ENCODE peak calls at places on chromosomes 13 and 19, in nine cellular contexts. B is A549, T is neural progenitor cell, E is IMR-90, Z is MM.1S, K is GM23248, M is mammary epithelial cell, U is fibroblast of lung, D is neuronal stem cell. H is an unnamed sample. For H3K4me1 and H3K9me3, the result is how much of the 10 kb centered on the place peaks cover.

GRCh38 chr13:46211521-46212351 is at the start of gene LRRC63:
- DNase-seq in B (peak), T (peak), E (no peak), Z (peak), K (peak), M (peak), U (peak), D (peak), H (peak)

GRCh38 chr13:98252931-98253470 is 75.9 kb upstream of the RNF113B start:
- DNase-seq in B (no peak), T (no peak), E (peak), Z (no peak), K (peak), M (no peak), U (peak), D (no peak), H (no peak)

GRCh38 chr13:87779451-87779850 is 108.3 kb downstream of the SLITRK5 start:
- DNase-seq in B (no peak), T (no peak), E (no peak), Z (no peak), K (no peak), M (no peak), U (peak), D (no peak), H (no peak)

GRCh38 chr19:39208175-39208795 is 4.2 kb upstream of the SYCN start:
- DNase-seq in B (no peak), T (no peak), E (no peak), Z (no peak), K (no peak), M (no peak), U (no peak), D (no peak), H (no peak)

GRCh38 chr13:32125746-32126145 is 94.2 kb downstream of the FRY start:
- DNase-seq in B (no peak), T (no peak), E (no peak), Z (no peak), K (peak), M (peak), U (peak), D (no peak), H (peak)

GRCh38 chr13:106418556-106418955 is 116.9 kb downstream of the EFNB2 start:
- DNase-seq in B (no peak), T (no peak), E (peak), Z (no peak), K (peak), M (peak), U (peak), D (no peak), H (peak)

GRCh38 chr13:78478183-78478582 is 125.2 kb downstream of the POU4F1 start:
- DNase-seq in B (no peak), T (peak), E (no peak), Z (no peak), K (no peak), M (no peak), U (no peak), D (no peak), H (no peak)

GRCh38 chr13:108777421-108778420 is 148.3 kb downstream of the MYO16 start:
- DNase-seq in B (peak), T (peak), E (peak), Z (no peak), K (no peak), M (no peak), U (peak), D (peak), H (peak)

GRCh38 chr13:46668302-46668720 is 115.3 kb downstream of the LRCH1 start:
- DNase-seq in B (no peak), T (no peak), E (peak), Z (no peak), K (peak), M (peak), U (peak), D (no peak), H (peak)

GRCh38 chr13:31008400-31009115 is 76.1 kb downstream of the TEX26 start:
- DNase-seq in B (no peak), T (no peak), E (peak), Z (no peak), K (no peak), M (peak), U (peak), D (no peak), H (no peak)

GRCh38 chr13:100483836-100484381 is 104.7 kb downstream of the GGACT start:
- DNase-seq in B (no peak), T (no peak), E (no peak), Z (peak), K (no peak), M (no peak), U (no peak), D (no peak), H (no peak)

GRCh38 chr13:97921146-97921776 is 32.2 kb upstream of the IPO5 start:
- DNase-seq in B (no peak), T (no peak), E (peak), Z (no peak), K (peak), M (no peak), U (no peak), D (no peak), H (no peak)

GRCh38 chr19:900302-901111 is 7.2 kb downstream of the RNU6-9 start:
- DNase-seq in B (peak), T (no peak), E (no peak), Z (no peak), K (no peak), M (no peak), U (no peak), D (no peak), H (peak)

GRCh38 chr19:49282184-49282583 is 42.8 kb downstream of the SLC6A16 start:
- DNase-seq in B (no peak), T (no peak), E (no peak), Z (no peak), K (no peak), M (no peak), U (no peak), D (no peak), H (no peak)

GRCh38 chr19:14056741-14057356 is 5.0 kb downstream of the PALM3 start:
- DNase-seq in B (no peak), T (no peak), E (no peak), Z (no peak), K (no peak), M (no peak), U (no peak), D (no peak), H (no peak)

GRCh38 chr13:34357435-34358232 is 539.7 kb downstream of the RFC3 start:
- DNase-seq in B (no peak), T (peak), E (peak), Z (no peak), K (peak), M (peak), U (peak), D (no peak), H (peak)

GRCh38 chr13:49814551-49815270 is 22.2 kb upstream of the KPNA3 start:
- DNase-seq in B (no peak), T (no peak), E (peak), Z (no peak), K (peak), M (no peak), U (no peak), D (no peak), H (peak)

GRCh38 chr19:24140099-24140498 is 53.1 kb downstream of the ZNF254 start:
- DNase-seq in B (no peak), T (no peak), E (peak), Z (no peak), K (peak), M (peak), U (peak), D (no peak), H (peak)

GRCh38 chr19:18839465-18840287 is 7.9 kb downstream of the UPF1 start:
- DNase-seq in B (no peak), T (no peak), E (no peak), Z (no peak), K (no peak), M (no peak), U (no peak), D (no peak), H (no peak)

GRCh38 chr19:35066691-35067563 is 25.4 kb downstream of the HPN start:
- DNase-seq in B (peak), T (peak), E (peak), Z (peak), K (peak), M (peak), U (peak), D (peak), H (peak)

GRCh38 chr13:100860866-100861265 is 186.3 kb upstream of the TMTC4 start:
- DNase-seq in B (no peak), T (no peak), E (peak), Z (no peak), K (peak), M (no peak), U (no peak), D (no peak), H (no peak)

GRCh38 chr13:98798849-98799645 is 46.6 kb upstream of the SLC15A1 start:
- DNase-seq in B (no peak), T (no peak), E (peak), Z (no peak), K (peak), M (no peak), U (peak), D (no peak), H (no peak)

GRCh38 chr13:31046711-31047279 is 114.3 kb downstream of the TEX26 start:
- DNase-seq in B (no peak), T (peak), E (peak), Z (no peak), K (peak), M (no peak), U (peak), D (no peak), H (no peak)

GRCh38 chr13:59261928-59262488 is 901.7 kb downstream of the DIAPH3 start:
- DNase-seq in B (no peak), T (peak), E (peak), Z (no peak), K (no peak), M (no peak), U (no peak), D (no peak), H (no peak)

GRCh38 chr19:14363203-14364097 is 17.8 kb upstream of the ADGRE5 start:
- DNase-seq in B (peak), T (peak), E (peak), Z (no peak), K (peak), M (peak), U (peak), D (peak), H (peak)

GRCh38 chr19:55474269-55475265 is 1.9 kb upstream of the ZNF628 start:
- DNase-seq in B (no peak), T (peak), E (no peak), Z (no peak), K (peak), M (peak), U (peak), D (no peak), H (no peak)

GRCh38 chr19:19262190-19263057 is 10.7 kb downstream of the TM6SF2 start:
- DNase-seq in B (no peak), T (peak), E (no peak), Z (no peak), K (peak), M (no peak), U (no peak), D (no peak), H (no peak)

DNA sequence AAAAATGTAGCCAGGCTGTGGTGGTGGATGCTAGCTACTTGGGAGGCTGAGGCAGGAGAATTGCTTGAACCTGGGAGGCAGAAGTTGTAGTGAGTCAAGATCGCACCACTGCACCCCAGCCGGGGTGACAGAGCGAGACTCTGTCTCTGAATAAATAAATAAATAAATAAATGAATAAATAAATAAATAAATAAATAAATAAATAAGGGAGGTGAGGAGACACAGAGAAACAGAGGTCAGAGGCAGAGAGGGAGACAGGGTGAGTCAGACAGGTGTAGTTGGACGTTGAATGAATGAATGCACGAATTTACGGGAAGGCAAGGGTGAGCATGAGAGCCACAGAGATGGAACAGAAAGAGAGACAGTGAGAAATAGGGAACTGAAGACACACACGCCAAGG is 3.1 kb downstream of the RAB4B start:
- DNase-seq in B (no peak), T (no peak), E (no peak), Z (no peak), K (no peak), M (no peak), U (no peak), D (no peak), H (no peak)
- H3K4me1 ChIP-seq in B (under half), T (under half), E (under half), Z (under half), K (under half), M (under half), U (under half), D (under half), H (under half)

GRCh38 chr13:73038064-73038463 is 20.7 kb upstream of the KLF5 start:
- DNase-seq in B (no peak), T (no peak), E (no peak), Z (no peak), K (no peak), M (no peak), U (no peak), D (no peak), H (no peak)
- H3K4me2 ChIP-seq in B (no peak), T (no peak), E (no peak), Z (no peak), K (no peak), M (no peak), U (no peak), D (no peak), H (no peak)

GRCh38 chr19:44151491-44151890 is 10.1 kb downstream of the ZNF234 start:
- DNase-seq in B (no peak), T (no peak), E (no peak), Z (no peak), K (no peak), M (no peak), U (no peak), D (no peak), H (no peak)
- H3K9me3 ChIP-seq in B (half or more), T (under half), E (under half), Z (under half), K (under half), M (under half), U (under half), D (under half), H (under half)

DNA sequence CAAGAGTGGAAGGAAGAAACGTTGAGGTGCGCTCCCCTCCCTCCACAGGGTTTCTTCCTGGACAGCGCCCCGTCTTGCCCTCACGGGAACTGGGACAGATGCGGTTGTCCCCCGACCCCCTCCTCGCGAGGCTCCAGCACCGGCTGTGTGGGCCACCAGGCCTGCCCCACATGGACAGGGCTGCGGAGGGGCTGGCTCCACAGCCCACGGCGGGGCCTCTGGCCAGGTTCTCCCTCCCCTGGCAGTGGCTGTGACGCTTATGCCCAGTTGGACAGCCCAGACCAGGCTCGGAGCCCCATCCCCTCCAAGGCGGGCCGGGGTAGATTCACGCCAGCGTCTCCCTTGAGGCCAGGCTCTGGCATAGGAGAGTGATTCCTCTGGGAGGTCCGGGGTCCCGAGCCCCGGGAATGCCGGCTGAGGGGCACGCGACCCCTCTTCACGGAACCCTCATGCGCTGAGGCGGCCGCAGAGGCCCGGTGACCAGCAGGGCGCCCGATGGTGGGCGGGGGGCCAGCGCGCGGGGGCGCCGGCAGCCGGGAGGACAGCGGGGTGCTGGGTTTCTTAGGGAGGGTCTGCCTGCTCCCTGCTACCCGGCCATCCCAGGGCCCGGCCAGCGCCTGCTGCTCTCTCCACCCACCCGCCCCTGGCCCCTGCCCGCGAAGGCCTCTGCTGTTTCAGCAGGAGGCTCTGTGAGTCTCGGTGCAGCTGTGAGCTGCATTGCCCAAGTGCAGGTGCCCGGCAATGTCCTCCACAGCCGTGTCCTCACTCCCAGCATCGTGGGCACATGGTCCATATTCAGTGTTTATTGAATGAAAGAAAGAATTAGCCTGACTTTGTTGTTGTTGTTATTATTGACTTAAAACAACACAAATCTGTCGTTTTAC is 20.3 kb upstream of the GAS6 start:
- DNase-seq in B (no peak), T (no peak), E (no peak), Z (no peak), K (no peak), M (no peak), U (no peak), D (no peak), H (no peak)
- H3K4me1 ChIP-seq in B (under half), T (under half), E (under half), Z (half or more), K (under half), M (under half), U (under half), D (under half), H (under half)

DNA sequence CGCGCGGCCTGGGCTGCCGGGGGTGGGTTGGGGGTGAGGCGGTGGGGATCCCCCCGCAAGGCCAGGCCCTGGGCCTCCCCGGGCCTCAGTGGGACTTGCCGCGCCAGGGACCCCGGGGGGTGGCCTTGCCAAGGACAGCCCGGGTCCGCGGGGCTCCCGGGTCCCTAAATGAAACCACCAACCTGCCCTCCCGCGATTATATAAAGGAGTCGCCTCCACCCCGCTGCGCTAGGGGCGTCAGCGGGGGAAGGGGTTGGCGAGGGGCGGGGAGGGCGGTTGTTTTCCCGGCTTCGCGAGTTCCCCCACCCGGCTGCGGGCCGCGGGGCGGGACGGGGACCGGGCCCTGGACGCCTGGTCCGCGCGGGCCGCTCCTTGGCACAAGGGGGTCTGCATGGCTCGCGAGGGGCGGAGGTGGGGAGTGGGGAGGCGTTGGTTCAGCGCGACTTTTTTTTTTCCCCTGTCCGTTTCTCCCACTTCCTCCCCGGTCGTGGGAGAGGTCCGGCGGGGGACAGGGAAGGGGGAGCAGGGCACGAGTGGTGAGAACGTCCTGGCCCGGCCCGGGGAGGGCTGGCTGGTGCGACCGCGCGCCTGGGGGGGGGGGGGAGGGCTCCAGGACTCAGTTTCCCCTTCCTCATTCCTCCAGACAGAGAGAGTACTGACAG is 828 bp upstream of the ZBTB7A start:
- DNase-seq in B (no peak), T (peak), E (no peak), Z (no peak), K (peak), M (no peak), U (no peak), D (no peak), H (no peak)
- H3K4me2 ChIP-seq in B (peak), T (peak), E (peak), Z (peak), K (peak), M (peak), U (peak), D (peak), H (peak)

GRCh38 chr19:52020506-52020905 is 7.7 kb downstream of the ZNF614 start:
- DNase-seq in B (no peak), T (no peak), E (no peak), Z (no peak), K (no peak), M (no peak), U (no peak), D (no peak), H (peak)

DNA sequence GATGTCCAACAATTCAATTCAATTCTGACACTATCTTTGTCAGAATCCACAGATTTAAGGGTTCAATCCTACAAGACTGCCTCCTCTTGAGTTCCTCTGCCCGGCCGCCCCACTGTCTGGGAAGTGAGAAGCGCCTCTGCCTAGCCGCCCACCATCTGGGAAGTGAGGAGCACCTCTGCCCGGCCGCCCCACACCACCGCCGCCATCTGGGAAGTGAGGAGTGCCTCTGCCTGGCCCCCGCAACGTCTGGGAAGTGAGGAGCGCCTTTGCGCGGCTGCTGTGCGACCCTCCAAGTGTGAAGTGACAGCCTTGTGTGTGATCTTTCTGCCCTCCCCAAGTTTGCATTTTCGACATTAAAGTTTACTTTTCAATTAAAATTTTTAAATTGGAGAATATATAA is 6.0 kb downstream of the ZNF614 start:
- DNase-seq in B (no peak), T (no peak), E (no peak), Z (no peak), K (no peak), M (no peak), U (no peak), D (no peak), H (no peak)
- H3K9me3 ChIP-seq in B (half or more), T (under half), E (under half), Z (under half), K (under half), M (under half), U (under half), D (under half), H (half or more)

DNA sequence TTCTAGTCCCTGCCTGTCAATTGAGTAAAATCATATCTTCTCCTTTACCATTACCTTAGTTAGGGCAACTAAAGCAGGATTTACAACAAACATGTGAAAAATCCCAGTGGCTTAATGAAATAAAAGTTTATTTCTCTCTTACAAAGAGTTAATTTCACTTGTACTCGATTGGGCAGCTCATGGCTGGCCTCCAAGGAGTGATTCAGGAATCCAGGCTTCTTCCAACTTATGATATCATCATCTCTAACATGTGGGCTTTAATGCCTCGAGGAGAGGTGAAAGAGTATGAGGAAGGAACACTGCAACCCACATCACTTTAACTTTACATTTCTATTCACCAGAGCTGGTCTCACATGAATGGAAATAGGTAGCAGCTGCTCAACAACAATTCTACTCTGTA is 725.3 kb upstream of the SLITRK1 start:
- DNase-seq in B (no peak), T (no peak), E (peak), Z (no peak), K (peak), M (peak), U (peak), D (no peak), H (peak)
- H3K4me1 ChIP-seq in B (under half), T (under half), E (under half), Z (under half), K (under half), M (under half), U (under half), D (under half), H (under half)

H was measured in PC-3.